ENCODE peak calls at places on chromosomes 3 and 15, in five cellular contexts. J is progenitor cell of endocrine pancreas, Y is endodermal cell, H is HFFc6, S is endothelial cell. E is an unnamed sample.

GRCh38 chr15:75921732-75922703 is 18.3 kb downstream of the FBXO22 start:
- DNase-seq in J (no peak), Y (peak), H (peak), S (peak), E (no peak)

GRCh38 chr15:70244978-70245542 is 147.3 kb upstream of the TLE3 start:
- DNase-seq in J (no peak), Y (peak), H (no peak), S (no peak), E (no peak)

GRCh38 chr3:170128259-170128976 is 53.1 kb downstream of the PHC3 start:
- DNase-seq in J (no peak), Y (no peak), H (no peak), S (no peak), E (no peak)

GRCh38 chr3:172203522-172204258 is 164.3 kb downstream of the FNDC3B start:
- DNase-seq in J (no peak), Y (no peak), H (no peak), S (no peak), E (no peak)

GRCh38 chr3:186217820-186218164 is 108.9 kb upstream of the ETV5 start:
- DNase-seq in J (no peak), Y (no peak), H (no peak), S (no peak), E (no peak)

GRCh38 chr3:66609660-66610547 is 109.1 kb upstream of the LRIG1 start:
- DNase-seq in J (no peak), Y (peak), H (no peak), S (no peak), E (peak)

GRCh38 chr15:63634154-63634553 is 37.0 kb downstream of the FBXL22 start:
- DNase-seq in J (no peak), Y (no peak), H (no peak), S (no peak), E (no peak)

GRCh38 chr3:19702416-19703078 is 231.5 kb downstream of the EFHB start:
- DNase-seq in J (no peak), Y (no peak), H (no peak), S (peak), E (no peak)

GRCh38 chr3:51354172-51354571 is 30.9 kb upstream of the MANF start:
- DNase-seq in J (no peak), Y (no peak), H (no peak), S (no peak), E (no peak)

GRCh38 chr15:75043509-75044257 is 20.3 kb downstream of the PPCDC start:
- DNase-seq in J (no peak), Y (no peak), H (peak), S (no peak), E (no peak)

GRCh38 chr3:148126962-148127361 is 570.7 kb upstream of the AGTR1 start:
- DNase-seq in J (no peak), Y (no peak), H (no peak), S (no peak), E (no peak)

GRCh38 chr3:67689806-67690205 is 35.4 kb upstream of the SUCLG2 start:
- DNase-seq in J (no peak), Y (no peak), H (no peak), S (no peak), E (no peak)

GRCh38 chr3:196631655-196632032 is 7.8 kb upstream of the NRROS start:
- DNase-seq in J (no peak), Y (no peak), H (no peak), S (no peak), E (no peak)

GRCh38 chr15:70160267-70160666 is 62.5 kb upstream of the TLE3 start:
- DNase-seq in J (no peak), Y (peak), H (peak), S (no peak), E (no peak)

GRCh38 chr3:50626406-50626805 is 9.5 kb downstream of the MAPKAPK3 start:
- DNase-seq in J (no peak), Y (no peak), H (no peak), S (no peak), E (no peak)

GRCh38 chr3:38646062-38646461 is 3.4 kb downstream of the SCN5A start:
- DNase-seq in J (no peak), Y (peak), H (no peak), S (no peak), E (no peak)

GRCh38 chr3:12588674-12589054 is 31.8 kb downstream of the MKRN2 start:
- DNase-seq in J (no peak), Y (no peak), H (no peak), S (no peak), E (no peak)

DNA sequence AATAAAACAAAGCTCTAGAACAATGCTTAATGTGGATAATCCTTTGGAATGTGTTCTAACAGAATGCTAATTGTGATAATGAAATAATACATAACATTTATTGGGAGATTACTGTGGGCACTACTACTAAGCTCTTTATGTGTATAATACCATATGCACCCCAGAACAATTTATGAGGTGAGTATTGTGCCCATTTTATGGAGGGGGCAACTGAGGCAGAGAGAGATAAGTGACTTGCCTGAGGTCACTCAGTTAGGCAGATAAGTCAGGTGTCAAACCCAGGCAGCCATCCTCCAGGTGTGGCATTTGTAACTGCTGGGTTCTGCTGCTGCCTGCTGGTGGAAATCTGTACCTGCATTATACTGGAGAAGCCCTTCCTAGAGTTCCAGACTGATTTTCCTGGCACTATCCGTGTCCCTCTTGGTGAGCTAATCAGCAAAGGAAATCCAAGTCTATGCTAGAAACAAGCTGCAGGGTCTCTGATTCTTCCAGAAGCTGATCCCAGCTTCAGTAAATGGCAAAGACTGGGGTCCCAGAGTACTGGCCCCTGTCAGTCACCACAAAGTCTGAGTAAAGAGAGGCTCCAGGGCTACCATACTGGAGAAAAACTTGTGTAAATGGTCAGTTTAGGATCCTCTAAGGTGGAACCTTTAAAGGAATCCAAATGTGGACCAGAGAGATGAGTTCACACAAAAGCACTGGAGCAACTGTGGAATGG is 22.6 kb upstream of the RBP1 start:
- DNase-seq in J (no peak), Y (peak), H (no peak), S (peak), E (peak)
- TF ChIP-seq CTCF in J (peak), Y (peak), H (peak), S (peak), E (peak)

GRCh38 chr3:131750256-131750655 is 247.5 kb upstream of the MRPL3 start:
- DNase-seq in J (no peak), Y (no peak), H (no peak), S (no peak), E (no peak)
- TF ChIP-seq CTCF in J (peak), Y (peak), H (peak), S (peak), E (no peak)

DNA sequence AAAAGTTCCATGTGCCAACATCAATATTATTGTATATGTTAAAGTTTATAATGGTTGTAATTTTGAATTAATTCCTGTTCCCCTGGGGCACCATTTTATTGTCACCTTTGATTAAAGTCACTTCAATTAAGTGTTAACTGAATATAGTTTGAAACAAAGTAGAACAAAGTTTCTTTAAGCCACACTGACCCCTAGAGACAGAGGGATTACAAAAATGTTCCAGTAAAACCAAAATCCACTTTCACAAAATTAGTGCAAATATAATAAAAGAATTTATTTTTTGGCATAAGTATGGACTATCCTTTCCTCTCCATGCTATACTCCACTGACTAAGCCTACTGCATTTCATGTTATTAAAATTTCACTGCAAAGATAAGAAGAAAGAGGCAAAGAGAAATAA is 123.9 kb downstream of the ZMAT3 start:
- DNase-seq in J (no peak), Y (no peak), H (no peak), S (no peak), E (no peak)
- TF ChIP-seq CTCF in J (peak), Y (peak), H (peak), S (no peak), E (no peak)

DNA sequence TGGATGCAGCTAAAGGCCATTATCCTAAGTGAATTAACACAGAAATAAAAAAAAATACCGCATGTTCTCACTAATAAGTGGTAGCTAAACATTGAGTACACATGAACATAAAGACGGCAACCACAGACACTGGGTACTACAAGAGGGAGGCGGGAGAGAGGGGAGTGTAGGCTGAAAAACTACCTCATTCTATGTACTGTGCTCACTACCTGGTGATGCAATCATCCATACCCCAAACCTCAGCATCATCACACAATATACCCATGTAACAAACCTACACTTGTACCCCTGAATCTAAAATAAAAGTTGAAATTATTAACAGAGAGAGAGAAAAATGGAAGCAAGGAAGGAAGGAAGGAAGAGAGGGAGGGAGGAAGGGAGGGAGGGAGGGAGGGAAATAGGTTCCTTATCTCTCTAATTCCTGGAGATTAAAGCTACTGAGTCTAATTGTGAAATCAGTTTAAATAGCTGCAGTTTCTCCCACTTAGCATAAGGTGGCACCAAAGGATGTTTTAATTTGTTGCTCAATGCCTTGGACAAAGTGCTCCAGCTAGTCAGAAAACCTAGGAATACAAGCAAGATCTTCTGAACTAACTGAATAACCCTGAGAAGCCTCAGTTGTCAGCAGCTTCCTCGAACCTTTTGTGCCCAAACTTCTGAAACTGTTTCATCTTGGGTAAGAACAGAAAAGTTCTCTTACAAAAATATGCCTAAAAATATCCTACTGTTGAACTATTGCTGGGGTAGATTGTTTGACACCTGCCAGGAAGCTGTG is 79.4 kb upstream of the ATP11B start:
- DNase-seq in J (no peak), Y (no peak), H (peak), S (no peak), E (no peak)
- TF ChIP-seq CTCF in J (peak), Y (peak), H (peak), S (peak), E (peak)

DNA sequence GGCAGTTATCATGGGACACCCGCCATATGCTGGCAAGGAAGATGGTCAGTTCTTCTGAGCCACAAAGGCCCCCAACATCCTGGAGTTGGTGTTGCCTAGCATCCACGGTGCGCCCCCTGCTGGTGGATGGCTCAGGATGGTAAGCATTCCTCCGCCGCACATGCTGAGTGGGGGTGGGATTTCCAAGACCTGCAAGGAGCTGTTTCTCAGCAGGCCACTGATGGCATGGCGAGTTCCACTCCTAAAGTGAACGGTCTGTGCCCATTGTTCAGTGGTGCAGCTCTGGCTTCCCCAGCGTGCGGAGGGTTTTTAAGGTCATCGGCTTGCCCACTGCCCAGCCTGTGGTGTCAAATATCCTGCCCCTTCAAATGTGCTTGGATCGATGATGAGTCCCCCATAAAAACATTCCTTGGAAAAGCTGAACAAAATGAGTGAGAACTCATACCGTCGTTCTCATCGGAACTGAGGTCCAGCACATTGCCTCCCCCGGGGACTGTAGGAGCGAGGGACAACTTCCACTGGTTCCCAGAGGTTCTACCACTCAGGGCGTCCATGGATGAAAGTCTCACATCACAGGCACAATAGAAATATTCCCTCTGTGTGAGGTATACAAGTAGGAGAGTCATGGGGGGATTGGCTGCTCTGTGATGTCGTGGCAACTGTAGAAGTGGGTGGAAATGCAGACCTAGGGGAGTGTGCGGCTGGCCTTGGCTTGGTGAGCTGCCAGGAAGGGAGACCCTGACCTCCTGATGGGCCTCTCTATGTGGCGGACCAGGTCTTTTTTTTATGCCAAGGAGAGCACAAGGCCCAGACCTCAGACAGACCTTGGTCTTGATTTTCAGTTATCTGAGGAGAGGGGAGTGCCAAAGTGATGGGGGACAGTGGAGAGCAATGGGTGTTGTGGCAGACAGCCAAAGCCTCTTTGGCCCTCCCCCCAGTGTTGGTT is 102.0 kb downstream of the SNRPN start:
- DNase-seq in J (peak), Y (peak), H (no peak), S (no peak), E (peak)
- TF ChIP-seq CTCF in J (no peak), Y (peak), H (peak), S (peak), E (no peak)

DNA sequence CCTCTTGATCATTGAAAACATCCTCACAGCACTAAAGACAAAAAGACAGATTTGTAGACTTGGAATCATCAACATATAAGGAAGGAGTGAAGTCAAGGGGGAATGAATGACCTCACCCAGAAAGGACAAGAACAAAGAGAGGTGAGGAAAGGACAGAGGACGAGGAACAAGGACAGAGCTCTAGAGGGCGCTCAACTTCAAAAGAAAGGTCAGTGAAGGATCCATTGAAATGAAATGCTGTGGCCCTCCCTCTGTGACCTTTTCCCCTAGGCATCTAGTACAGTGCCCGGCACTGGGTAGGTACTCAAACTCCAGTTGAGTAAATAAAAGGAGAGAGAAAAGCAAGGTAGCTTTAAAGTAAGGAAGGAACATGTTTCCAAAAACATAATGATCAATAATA is 2.6 kb downstream of the ATP8B4 start:
- DNase-seq in J (no peak), Y (peak), H (peak), S (peak), E (no peak)
- TF ChIP-seq CTCF in J (no peak), Y (peak), H (peak), S (peak), E (peak)